ENCODE peak calls at places on chromosomes 4 and X, in eight cellular contexts. One of them, this sample, is unnamed.

GRCh38 chr4:39037491-39037825 is 5.2 kb upstream of the TMEM156 start:
- DNase-seq in fibroblast of lung: peak
- DNase-seq in AG10803: no peak
- DNase-seq in A549: peak
- DNase-seq in natural killer cell: no peak
- DNase-seq in CD4-positive, alpha-beta T cell: no peak
- DNase-seq in NB4: no peak
- DNase-seq in AG04450: no peak
- DNase-seq in this sample: no peak

GRCh38 chrX:13099121-13099520 is 54.7 kb upstream of the FAM9C start:
- DNase-seq in fibroblast of lung: no peak
- DNase-seq in AG10803: no peak
- DNase-seq in A549: no peak
- DNase-seq in natural killer cell: no peak
- DNase-seq in CD4-positive, alpha-beta T cell: no peak
- DNase-seq in NB4: no peak
- DNase-seq in AG04450: no peak
- DNase-seq in this sample: no peak

GRCh38 chrX:118548831-118549230 is 53.2 kb downstream of the DOCK11 start:
- DNase-seq in fibroblast of lung: no peak
- DNase-seq in AG10803: no peak
- DNase-seq in A549: no peak
- DNase-seq in natural killer cell: no peak
- DNase-seq in CD4-positive, alpha-beta T cell: no peak
- DNase-seq in NB4: no peak
- DNase-seq in AG04450: no peak
- DNase-seq in this sample: no peak

GRCh38 chr4:5865896-5866599 is 26.8 kb downstream of the CRMP1 start:
- DNase-seq in fibroblast of lung: peak
- DNase-seq in AG10803: no peak
- DNase-seq in A549: no peak
- DNase-seq in natural killer cell: no peak
- DNase-seq in CD4-positive, alpha-beta T cell: no peak
- DNase-seq in NB4: peak
- DNase-seq in AG04450: no peak
- DNase-seq in this sample: no peak

GRCh38 chrX:102808336-102808735 is 87.8 kb downstream of the GPRASP3 start:
- DNase-seq in fibroblast of lung: peak
- DNase-seq in AG10803: peak
- DNase-seq in A549: no peak
- DNase-seq in natural killer cell: no peak
- DNase-seq in CD4-positive, alpha-beta T cell: no peak
- DNase-seq in NB4: no peak
- DNase-seq in AG04450: no peak
- DNase-seq in this sample: no peak

GRCh38 chrX:52082578-52082977 is 13.6 kb upstream of the MAGED4B start:
- DNase-seq in fibroblast of lung: peak
- DNase-seq in AG10803: peak
- DNase-seq in A549: no peak
- DNase-seq in natural killer cell: no peak
- DNase-seq in CD4-positive, alpha-beta T cell: no peak
- DNase-seq in NB4: no peak
- DNase-seq in AG04450: no peak
- DNase-seq in this sample: no peak

GRCh38 chrX:87583679-87584078 is 66.1 kb downstream of the KLHL4 start:
- DNase-seq in fibroblast of lung: no peak
- DNase-seq in AG10803: no peak
- DNase-seq in A549: peak
- DNase-seq in natural killer cell: no peak
- DNase-seq in CD4-positive, alpha-beta T cell: no peak
- DNase-seq in NB4: peak
- DNase-seq in AG04450: no peak
- DNase-seq in this sample: no peak

GRCh38 chrX:13257223-13258051 is 62.4 kb downstream of the ATXN3L start:
- DNase-seq in fibroblast of lung: no peak
- DNase-seq in AG10803: no peak
- DNase-seq in A549: no peak
- DNase-seq in natural killer cell: no peak
- DNase-seq in CD4-positive, alpha-beta T cell: no peak
- DNase-seq in NB4: no peak
- DNase-seq in AG04450: no peak
- DNase-seq in this sample: no peak

GRCh38 chr4:110480031-110480549 is 4.1 kb downstream of the ENPEP start:
- DNase-seq in fibroblast of lung: peak
- DNase-seq in AG10803: peak
- DNase-seq in A549: no peak
- DNase-seq in natural killer cell: no peak
- DNase-seq in CD4-positive, alpha-beta T cell: no peak
- DNase-seq in NB4: no peak
- DNase-seq in AG04450: peak
- DNase-seq in this sample: no peak

GRCh38 chr4:138225477-138225876 is 16.7 kb downstream of the SLC7A11 start:
- DNase-seq in fibroblast of lung: peak
- DNase-seq in AG10803: peak
- DNase-seq in A549: no peak
- DNase-seq in natural killer cell: no peak
- DNase-seq in CD4-positive, alpha-beta T cell: no peak
- DNase-seq in NB4: no peak
- DNase-seq in AG04450: no peak
- DNase-seq in this sample: no peak

GRCh38 chr4:175678451-175678850 is 133.6 kb downstream of the GPM6A start:
- DNase-seq in fibroblast of lung: no peak
- DNase-seq in AG10803: no peak
- DNase-seq in A549: no peak
- DNase-seq in natural killer cell: no peak
- DNase-seq in CD4-positive, alpha-beta T cell: no peak
- DNase-seq in NB4: no peak
- DNase-seq in AG04450: no peak
- DNase-seq in this sample: no peak

GRCh38 chrX:82342531-82342930 is 1140.6 kb downstream of the SH3BGRL start:
- DNase-seq in fibroblast of lung: no peak
- DNase-seq in AG10803: no peak
- DNase-seq in A549: no peak
- DNase-seq in natural killer cell: no peak
- DNase-seq in CD4-positive, alpha-beta T cell: no peak
- DNase-seq in NB4: no peak
- DNase-seq in AG04450: no peak
- DNase-seq in this sample: no peak

GRCh38 chr4:158850800-158851644 is 82.2 kb downstream of the FNIP2 start:
- DNase-seq in fibroblast of lung: no peak
- DNase-seq in AG10803: peak
- DNase-seq in A549: no peak
- DNase-seq in natural killer cell: no peak
- DNase-seq in CD4-positive, alpha-beta T cell: no peak
- DNase-seq in NB4: peak
- DNase-seq in AG04450: peak
- DNase-seq in this sample: no peak

GRCh38 chr4:170248576-170248975 is 158.8 kb upstream of the AADAT start:
- DNase-seq in fibroblast of lung: peak
- DNase-seq in AG10803: no peak
- DNase-seq in A549: no peak
- DNase-seq in natural killer cell: no peak
- DNase-seq in CD4-positive, alpha-beta T cell: no peak
- DNase-seq in NB4: no peak
- DNase-seq in AG04450: no peak
- DNase-seq in this sample: no peak

GRCh38 chr4:142801966-142802365 is 44.1 kb downstream of the INPP4B start:
- DNase-seq in fibroblast of lung: no peak
- DNase-seq in AG10803: no peak
- DNase-seq in A549: no peak
- DNase-seq in natural killer cell: no peak
- DNase-seq in CD4-positive, alpha-beta T cell: no peak
- DNase-seq in NB4: no peak
- DNase-seq in AG04450: no peak
- DNase-seq in this sample: no peak

DNA sequence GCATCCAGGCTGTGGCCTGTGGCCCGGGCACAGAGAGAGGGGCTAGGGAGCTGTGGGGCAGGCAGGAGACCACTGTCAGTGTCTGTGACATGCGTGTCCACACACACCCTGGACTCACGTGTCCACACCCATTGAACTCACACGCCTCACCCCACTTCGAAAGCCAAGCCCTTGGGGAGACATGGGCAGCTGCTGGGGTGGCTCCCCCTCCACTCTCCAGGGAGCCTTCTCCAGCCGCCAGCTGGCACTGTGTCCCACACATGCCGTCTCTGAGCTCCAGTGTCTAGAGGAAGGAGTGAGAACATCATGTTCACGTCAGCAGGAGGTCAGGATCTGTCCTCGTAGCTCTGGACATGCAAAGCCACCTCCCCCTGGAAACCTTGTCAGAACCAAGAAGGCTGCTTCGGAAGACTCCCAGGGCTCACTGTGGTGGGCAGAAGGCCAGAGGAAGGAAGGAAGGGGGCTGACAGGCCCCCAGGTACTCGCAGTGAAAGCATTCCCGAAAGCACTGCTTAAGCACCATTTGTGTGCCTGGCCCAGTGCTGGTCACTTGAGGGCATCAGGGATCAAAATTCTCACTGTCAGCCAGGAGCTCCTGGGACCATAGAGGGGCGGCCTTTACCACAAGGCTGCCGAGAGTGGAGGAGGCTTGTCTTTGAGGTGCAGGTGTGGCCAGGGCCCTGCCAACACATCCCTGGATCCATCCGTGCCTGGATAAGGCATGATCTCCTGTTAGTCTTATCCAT is 61.4 kb downstream of the HTRA3 start:
- DNase-seq in fibroblast of lung: no peak
- DNase-seq in AG10803: peak
- DNase-seq in A549: no peak
- DNase-seq in natural killer cell: no peak
- DNase-seq in CD4-positive, alpha-beta T cell: no peak
- DNase-seq in NB4: no peak
- DNase-seq in AG04450: no peak
- DNase-seq in this sample: peak
- TF ChIP-seq CTCF in fibroblast of lung: no peak
- TF ChIP-seq CTCF in AG10803: no peak
- TF ChIP-seq CTCF in A549: no peak
- TF ChIP-seq CTCF in natural killer cell: no peak
- TF ChIP-seq CTCF in CD4-positive, alpha-beta T cell: no peak
- TF ChIP-seq CTCF in NB4: no peak
- TF ChIP-seq CTCF in AG04450: no peak
- TF ChIP-seq CTCF in this sample: no peak

GRCh38 chrX:105969487-105969886 is 69.0 kb downstream of the SERPINA7 start:
- DNase-seq in fibroblast of lung: no peak
- DNase-seq in AG10803: no peak
- DNase-seq in A549: no peak
- DNase-seq in natural killer cell: no peak
- DNase-seq in CD4-positive, alpha-beta T cell: no peak
- DNase-seq in NB4: no peak
- DNase-seq in AG04450: no peak
- DNase-seq in this sample: no peak

GRCh38 chrX:105972690-105973386 is 65.7 kb downstream of the SERPINA7 start:
- DNase-seq in fibroblast of lung: no peak
- DNase-seq in AG10803: no peak
- DNase-seq in A549: no peak
- DNase-seq in natural killer cell: no peak
- DNase-seq in CD4-positive, alpha-beta T cell: no peak
- DNase-seq in NB4: no peak
- DNase-seq in AG04450: no peak
- DNase-seq in this sample: no peak

GRCh38 chrX:105973387-105973739 is 65.2 kb downstream of the SERPINA7 start:
- DNase-seq in fibroblast of lung: no peak
- DNase-seq in AG10803: no peak
- DNase-seq in A549: no peak
- DNase-seq in natural killer cell: no peak
- DNase-seq in CD4-positive, alpha-beta T cell: no peak
- DNase-seq in NB4: no peak
- DNase-seq in AG04450: no peak
- DNase-seq in this sample: no peak

DNA sequence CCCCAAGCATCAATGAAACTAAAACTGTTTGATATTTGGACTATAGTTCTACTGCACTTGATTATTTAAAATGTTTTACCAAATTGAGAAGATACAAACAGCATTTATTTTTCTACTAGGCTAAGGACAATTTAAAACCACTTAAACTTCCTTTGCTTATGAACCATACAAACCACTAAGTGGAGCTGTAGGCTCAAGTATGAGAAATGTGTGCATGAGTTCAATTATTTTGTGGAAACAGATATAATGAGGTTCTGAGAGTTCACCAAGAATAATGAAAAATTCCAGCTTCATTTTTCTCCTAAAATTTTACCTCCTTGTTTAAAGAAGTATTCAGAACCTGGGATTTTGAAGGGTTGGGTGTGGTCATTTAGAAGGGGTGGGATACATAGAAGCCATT is 63.1 kb downstream of the SERPINA7 start:
- DNase-seq in fibroblast of lung: no peak
- DNase-seq in AG10803: no peak
- DNase-seq in A549: peak
- DNase-seq in natural killer cell: no peak
- DNase-seq in CD4-positive, alpha-beta T cell: no peak
- DNase-seq in NB4: peak
- DNase-seq in AG04450: no peak
- DNase-seq in this sample: no peak
- TF ChIP-seq CTCF in fibroblast of lung: no peak
- TF ChIP-seq CTCF in AG10803: no peak
- TF ChIP-seq CTCF in A549: no peak
- TF ChIP-seq CTCF in natural killer cell: no peak
- TF ChIP-seq CTCF in CD4-positive, alpha-beta T cell: no peak
- TF ChIP-seq CTCF in NB4: no peak
- TF ChIP-seq CTCF in AG04450: no peak
- TF ChIP-seq CTCF in this sample: no peak

GRCh38 chrX:154592505-154592904 is 7.6 kb downstream of the CTAG1A start:
- DNase-seq in fibroblast of lung: no peak
- DNase-seq in AG10803: no peak
- DNase-seq in A549: no peak
- DNase-seq in natural killer cell: no peak
- DNase-seq in CD4-positive, alpha-beta T cell: no peak
- DNase-seq in NB4: no peak
- DNase-seq in AG04450: no peak
- DNase-seq in this sample: no peak
- TF ChIP-seq CTCF in fibroblast of lung: no peak
- TF ChIP-seq CTCF in AG10803: no peak
- TF ChIP-seq CTCF in A549: no peak
- TF ChIP-seq CTCF in natural killer cell: no peak
- TF ChIP-seq CTCF in CD4-positive, alpha-beta T cell: no peak
- TF ChIP-seq CTCF in NB4: no peak
- TF ChIP-seq CTCF in AG04450: no peak
- TF ChIP-seq CTCF in this sample: no peak

GRCh38 chr4:126583509-126583908 is 1049.2 kb upstream of the INTU start:
- DNase-seq in fibroblast of lung: peak
- DNase-seq in AG10803: peak
- DNase-seq in A549: peak
- DNase-seq in natural killer cell: no peak
- DNase-seq in CD4-positive, alpha-beta T cell: no peak
- DNase-seq in NB4: peak
- DNase-seq in AG04450: no peak
- DNase-seq in this sample: no peak
- TF ChIP-seq CTCF in fibroblast of lung: peak
- TF ChIP-seq CTCF in AG10803: peak
- TF ChIP-seq CTCF in A549: no peak
- TF ChIP-seq CTCF in natural killer cell: no peak
- TF ChIP-seq CTCF in CD4-positive, alpha-beta T cell: no peak
- TF ChIP-seq CTCF in NB4: peak
- TF ChIP-seq CTCF in AG04450: peak
- TF ChIP-seq CTCF in this sample: no peak

GRCh38 chrX:86348669-86349068 is 200.4 kb downstream of the DACH2 start:
- DNase-seq in fibroblast of lung: no peak
- DNase-seq in AG10803: no peak
- DNase-seq in A549: peak
- DNase-seq in natural killer cell: no peak
- DNase-seq in CD4-positive, alpha-beta T cell: no peak
- DNase-seq in NB4: peak
- DNase-seq in AG04450: no peak
- DNase-seq in this sample: no peak
- TF ChIP-seq CTCF in fibroblast of lung: no peak
- TF ChIP-seq CTCF in AG10803: no peak
- TF ChIP-seq CTCF in A549: no peak
- TF ChIP-seq CTCF in natural killer cell: no peak
- TF ChIP-seq CTCF in CD4-positive, alpha-beta T cell: no peak
- TF ChIP-seq CTCF in NB4: peak
- TF ChIP-seq CTCF in AG04450: no peak
- TF ChIP-seq CTCF in this sample: no peak